ENCODE peak calls at places on chromosomes 6 and 20, in five cellular contexts. N, F, T, G and Q are unnamed samples.

GRCh38 chr20:47558699-47559098 is 57.0 kb downstream of the NCOA3 start:
- DNase-seq in N (no peak), F (no peak), T (no peak), G (no peak), Q (no peak)

GRCh38 chr6:1831030-1831429 is 221.3 kb downstream of the FOXC1 start:
- DNase-seq in N (no peak), F (no peak), T (no peak), G (no peak), Q (no peak)

GRCh38 chr6:165272585-165272984 is 36.8 kb downstream of the C6orf118 start:
- DNase-seq in N (no peak), F (no peak), T (no peak), G (no peak), Q (no peak)

GRCh38 chr20:13261460-13262301 is 40.6 kb downstream of the ISM1 start:
- DNase-seq in N (no peak), F (peak; percentile 20), T (peak; percentile 2), G (peak; percentile 34), Q (no peak)

GRCh38 chr20:22385602-22386299 is 198.6 kb downstream of the FOXA2 start:
- DNase-seq in N (no peak), F (peak; percentile 48), T (no peak), G (no peak), Q (no peak)

GRCh38 chr20:38664284-38664683 is 60.0 kb upstream of the SLC32A1 start:
- DNase-seq in N (no peak), F (no peak), T (no peak), G (no peak), Q (no peak)

GRCh38 chr6:2733324-2733723 is 17.4 kb downstream of the MYLK4 start:
- DNase-seq in N (no peak), F (no peak), T (no peak), G (no peak), Q (peak; percentile 15)

GRCh38 chr6:109453594-109454482 is 1.7 kb downstream of the MICAL1 start:
- DNase-seq in N (no peak), F (peak; percentile 48), T (no peak), G (no peak), Q (no peak)

GRCh38 chr6:118468682-118469465 is 79.2 kb upstream of the PLN start:
- DNase-seq in N (no peak), F (peak; percentile 77), T (peak; percentile 26), G (no peak), Q (no peak)

GRCh38 chr6:27553123-27553904 is 80.4 kb upstream of the ZNF184 start:
- DNase-seq in N (no peak), F (peak; percentile 12), T (peak; percentile 19), G (no peak), Q (no peak)

GRCh38 chr20:11296221-11296620 is 621.5 kb upstream of the BTBD3 start:
- DNase-seq in N (no peak), F (no peak), T (peak; percentile 52), G (no peak), Q (no peak)

GRCh38 chr20:45405566-45406259 is 2.4 kb upstream of the DBNDD2 start:
- DNase-seq in N (no peak), F (no peak), T (no peak), G (no peak), Q (no peak)

GRCh38 chr6:132430110-132430509 is 28.8 kb upstream of the MOXD1 start:
- DNase-seq in N (no peak), F (no peak), T (no peak), G (no peak), Q (no peak)

GRCh38 chr20:32988008-32988407 is 16.2 kb downstream of the SUN5 start:
- DNase-seq in N (no peak), F (no peak), T (no peak), G (no peak), Q (no peak)

GRCh38 chr6:15985354-15985995 is 143.4 kb upstream of the MYLIP start:
- DNase-seq in N (no peak), F (no peak), T (no peak), G (no peak), Q (no peak)

GRCh38 chr6:21102624-21103023 is 490.9 kb upstream of the SOX4 start:
- DNase-seq in N (no peak), F (no peak), T (no peak), G (no peak), Q (no peak)

GRCh38 chr6:147063469-147064031 is 140.7 kb upstream of the STXBP5 start:
- DNase-seq in N (no peak), F (no peak), T (peak; percentile 86), G (no peak), Q (no peak)

GRCh38 chr20:32037929-32038328 is 14.1 kb upstream of the HCK start:
- DNase-seq in N (no peak), F (no peak), T (peak; percentile 53), G (no peak), Q (no peak)

GRCh38 chr20:46316984-46317684 is 8.8 kb upstream of the CDH22 start:
- DNase-seq in N (no peak), F (peak; percentile 88), T (no peak), G (no peak), Q (no peak)

GRCh38 chr6:40577672-40578071 is 9.5 kb downstream of the LRFN2 start:
- DNase-seq in N (no peak), F (no peak), T (no peak), G (no peak), Q (no peak)

GRCh38 chr6:2902470-2902762 is 693 bp downstream of the SERPINB9 start:
- DNase-seq in N (no peak), F (no peak), T (peak; percentile 44), G (no peak), Q (no peak)